ENCODE peak calls at places on chromosome 22, in nine cellular contexts. Q is GM12865; P is GM03348; I is mucosa of gallbladder; T is activated CD4-positive, alpha-beta memory T cell treated with anti-CD3 and anti-CD28 coated beads, Interleukin-2, amount 10 ng/mL, durations not matched to agents 7 days and 5 days; S is non-pigmented ciliary epithelial cell; L is cardiac muscle cell; M is T-helper 2 cell; U is lung microvascular endothelial cell. E is an unnamed sample.

GRCh38 chr22:42960146-42960509 is 54.8 kb downstream of the PACSIN2 start:
- DNase-seq in Q (no peak), P (no peak), I (no peak), T (no peak), S (no peak), L (no peak), M (no peak), U (peak), E (no peak)

GRCh38 chr22:19819911-19820879 is 34.5 kb downstream of the GNB1L start:
- DNase-seq in Q (no peak), P (no peak), I (peak), T (no peak), S (no peak), L (no peak), M (no peak), U (no peak), E (no peak)

GRCh38 chr22:48746789-48747425 is 1080.8 kb downstream of the BRD1 start:
- DNase-seq in Q (no peak), P (peak), I (no peak), T (peak), S (no peak), L (no peak), M (no peak), U (no peak), E (no peak)

GRCh38 chr22:43152355-43153071 is 1.2 kb downstream of the TSPO start:
- DNase-seq in Q (peak), P (peak), I (peak), T (peak), S (no peak), L (no peak), M (peak), U (peak), E (peak)

GRCh38 chr22:49349181-49349835 is 478.4 kb downstream of the BRD1 start:
- DNase-seq in Q (no peak), P (no peak), I (no peak), T (no peak), S (no peak), L (no peak), M (no peak), U (no peak), E (no peak)

GRCh38 chr22:19820880-19821522 is 33.7 kb downstream of the GNB1L start:
- DNase-seq in Q (no peak), P (no peak), I (peak), T (no peak), S (no peak), L (no peak), M (no peak), U (peak), E (no peak)

GRCh38 chr22:25747245-25747944 is 5.4 kb downstream of the MYO18B start:
- DNase-seq in Q (no peak), P (peak), I (peak), T (no peak), S (peak), L (no peak), M (no peak), U (peak), E (no peak)

GRCh38 chr22:32106930-32107329 is 52.2 kb downstream of the C22orf42 start:
- DNase-seq in Q (peak), P (peak), I (no peak), T (peak), S (no peak), L (peak), M (no peak), U (peak), E (no peak)

GRCh38 chr22:35587447-35587870 is 29.7 kb downstream of the MB start:
- DNase-seq in Q (no peak), P (no peak), I (peak), T (no peak), S (no peak), L (peak), M (no peak), U (peak), E (no peak)

GRCh38 chr22:25753252-25753651 is 11.3 kb downstream of the MYO18B start:
- DNase-seq in Q (no peak), P (no peak), I (no peak), T (no peak), S (no peak), L (no peak), M (no peak), U (no peak), E (no peak)

GRCh38 chr22:29621761-29622526 is 18.5 kb downstream of the NF2 start:
- DNase-seq in Q (no peak), P (peak), I (no peak), T (no peak), S (peak), L (no peak), M (no peak), U (peak), E (no peak)

GRCh38 chr22:36510966-36511881 is 4.4 kb upstream of the FOXRED2 start:
- DNase-seq in Q (peak), P (peak), I (peak), T (peak), S (no peak), L (peak), M (no peak), U (peak), E (peak)

GRCh38 chr22:20464096-20464614 is 26.5 kb upstream of the SCARF2 start:
- DNase-seq in Q (peak), P (no peak), I (no peak), T (peak), S (no peak), L (no peak), M (peak), U (no peak), E (no peak)

GRCh38 chr22:40238425-40239344 is 61.0 kb downstream of the TNRC6B start:
- DNase-seq in Q (peak), P (peak), I (peak), T (peak), S (peak), L (no peak), M (no peak), U (peak), E (no peak)